ENCODE peak calls at places on chromosomes 2 and 18, in seven cellular contexts. Z is SK-N-SH, N is HepG2, B is K562, A is HCT116, F is GM12878, X is H1. R is an unnamed sample.

GRCh38 chr2:232075859-232076258 is 114.3 kb downstream of the DIS3L2 start:
- DNase-seq in N (no peak), Z (no peak), X (no peak), F (no peak), A (no peak), B (no peak), R (no peak)

GRCh38 chr2:34261701-34262100 is 662.6 kb upstream of the FAM98A start:
- DNase-seq in F (no peak), N (no peak), A (no peak), X (no peak), Z (no peak), B (no peak), R (no peak)

GRCh38 chr2:164000171-164000570 is 264.4 kb upstream of the FIGN start:
- DNase-seq in Z (no peak), F (no peak), X (no peak), A (no peak), N (no peak), B (no peak), R (no peak)

GRCh38 chr2:138415891-138416494 is 85.6 kb upstream of the SPOPL start:
- DNase-seq in X (no peak), Z (no peak), F (no peak), A (no peak), B (no peak), N (no peak), R (no peak)

GRCh38 chr2:195318440-195319111 is 338.4 kb upstream of the SLC39A10 start:
- DNase-seq in F (no peak), Z (peak), X (no peak), B (peak), N (peak), A (peak), R (peak)

GRCh38 chr2:224796695-224797305 is 80.6 kb upstream of the CCDC195 start:
- DNase-seq in B (no peak), A (no peak), Z (no peak), F (no peak), N (no peak), X (no peak), R (no peak)

GRCh38 chr2:217946071-217946470 is 56.7 kb downstream of the TNS1 start:
- DNase-seq in N (no peak), F (no peak), X (no peak), Z (no peak), A (no peak), B (no peak), R (no peak)

GRCh38 chr2:41167014-41167413 is 715.1 kb upstream of the SLC8A1 start:
- DNase-seq in A (no peak), B (no peak), X (peak), F (no peak), Z (no peak), N (no peak), R (no peak)

GRCh38 chr2:145094353-145094752 is 574.4 kb upstream of the ZEB2 start:
- DNase-seq in Z (no peak), X (no peak), N (no peak), A (no peak), B (no peak), F (no peak), R (no peak)

DNA sequence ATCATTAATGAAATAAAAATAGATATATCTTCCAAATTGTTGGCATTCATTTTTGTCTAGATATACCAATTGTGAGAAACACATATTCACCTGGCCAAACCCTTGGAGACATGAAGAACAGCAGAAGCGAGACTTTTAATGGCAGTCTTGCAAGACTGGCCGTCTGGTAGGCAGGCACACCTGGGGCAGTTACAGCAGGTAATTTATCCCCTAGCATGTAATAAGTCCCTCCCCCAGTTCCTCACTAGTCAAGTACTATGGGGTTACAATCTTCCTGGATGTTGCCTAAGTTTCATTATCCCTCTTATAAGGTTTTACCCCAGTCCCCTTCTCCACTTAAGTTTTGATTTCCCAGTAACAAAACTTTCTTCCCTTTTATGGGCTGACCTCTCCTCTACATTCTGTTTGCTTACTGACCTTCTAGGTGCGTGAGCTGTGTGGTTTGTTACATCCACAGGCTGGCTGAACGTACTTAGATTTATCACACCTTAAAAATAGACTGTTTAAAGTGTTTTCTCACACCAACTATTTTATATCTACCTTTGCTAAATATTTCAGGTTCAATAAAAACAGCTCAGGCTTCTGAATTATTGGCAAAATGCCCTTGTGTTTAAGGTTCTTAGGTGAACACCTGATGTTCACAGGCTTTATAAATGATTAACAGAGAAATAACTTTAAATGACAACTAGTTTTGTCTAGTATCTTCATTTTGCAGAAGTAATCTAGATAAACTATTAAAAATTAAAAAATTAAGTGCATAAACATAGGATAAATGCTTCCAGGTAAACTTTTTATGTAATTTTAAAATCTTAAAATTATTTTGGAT is 365.0 kb upstream of the TFPI start:
- DNase-seq in F (no peak), N (no peak), B (no peak), X (no peak), Z (no peak), A (no peak), R (no peak)
- TF ChIP-seq JUND in F (no peak), N (no peak), B (no peak), X (no peak), Z (no peak), A (no peak), R (no peak)

GRCh38 chr2:99784282-99784681 is 294.5 kb upstream of the REV1 start:
- DNase-seq in N (no peak), Z (no peak), X (no peak), A (no peak), F (no peak), B (no peak), R (no peak)
- TF ChIP-seq JUND in N (no peak), Z (no peak), X (no peak), A (no peak), F (no peak), B (no peak), R (no peak)

GRCh38 chr2:208101716-208102631 is 22.4 kb downstream of the CRYGD start:
- DNase-seq in F (no peak), A (peak), Z (peak), X (no peak), B (peak), N (peak), R (no peak)
- TF ChIP-seq JUND in F (no peak), A (no peak), Z (no peak), X (no peak), B (no peak), N (no peak), R (no peak)

GRCh38 chr2:109467701-109468100 is 146.1 kb downstream of the SEPTIN10 start:
- DNase-seq in F (no peak), X (no peak), N (no peak), B (no peak), Z (peak), A (no peak), R (no peak)
- TF ChIP-seq JUND in F (no peak), X (no peak), N (no peak), B (no peak), Z (no peak), A (no peak), R (no peak)

GRCh38 chr18:31070206-31070605 is 27.7 kb upstream of the DSC3 start:
- DNase-seq in F (no peak), X (no peak), B (no peak), Z (no peak), A (no peak), N (no peak), R (no peak)
- TF ChIP-seq JUND in F (no peak), X (no peak), B (no peak), Z (no peak), A (no peak), N (no peak), R (no peak)

GRCh38 chr2:3429068-3429610 is 49.6 kb downstream of the TRAPPC12 start:
- DNase-seq in A (no peak), F (no peak), B (no peak), N (no peak), X (no peak), Z (no peak), R (no peak)
- TF ChIP-seq JUND in A (no peak), F (no peak), B (no peak), N (no peak), X (no peak), Z (no peak), R (no peak)

DNA sequence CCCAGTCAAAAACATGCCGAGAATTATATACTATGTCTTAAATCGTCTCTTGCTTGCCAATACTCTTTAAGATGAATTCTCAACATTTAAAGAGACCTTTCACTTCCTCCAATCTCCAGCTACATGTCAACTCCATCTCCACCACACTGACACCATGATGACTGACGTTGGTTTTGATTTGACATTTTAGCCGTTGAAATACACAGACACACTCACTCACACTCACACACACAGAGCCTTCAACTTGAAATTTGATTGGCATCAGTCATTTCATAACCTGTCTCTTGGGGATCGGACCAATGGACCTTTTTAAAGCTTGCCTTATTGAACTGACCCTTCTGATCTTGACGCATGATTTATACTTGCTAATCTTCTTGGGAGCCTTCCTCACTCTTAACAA is 230.8 kb upstream of the PIK3C3 start:
- DNase-seq in N (no peak), X (no peak), Z (no peak), A (no peak), F (no peak), B (no peak), R (no peak)
- TF ChIP-seq JUND in N (no peak), X (no peak), Z (no peak), A (no peak), F (no peak), B (no peak), R (no peak)

GRCh38 chr2:122451040-122451439 is 695.6 kb downstream of the TSN start:
- DNase-seq in Z (peak), N (peak), X (no peak), A (no peak), B (peak), F (no peak), R (peak)
- TF ChIP-seq JUND in Z (no peak), N (no peak), X (no peak), A (no peak), B (no peak), F (no peak), R (no peak)

GRCh38 chr2:14558382-14558919 is 74.1 kb upstream of the LRATD1 start:
- DNase-seq in F (no peak), B (no peak), Z (no peak), A (no peak), X (no peak), N (no peak), R (no peak)
- TF ChIP-seq JUND in F (no peak), B (no peak), Z (no peak), A (no peak), X (no peak), N (no peak), R (no peak)

GRCh38 chr18:56541790-56542189 is 96.6 kb downstream of the TXNL1 start:
- DNase-seq in X (no peak), F (no peak), N (no peak), Z (no peak), A (no peak), B (no peak), R (no peak)
- TF ChIP-seq JUND in X (no peak), F (no peak), N (no peak), Z (no peak), A (no peak), B (no peak), R (no peak)

R was measured in T47D.